ENCODE peak calls at places on chromosomes 6 and 20, in four cellular contexts. O, I, P and H are unnamed samples. For H3K36me3, the result is how much of the 10 kb centered on the place peaks cover.

GRCh38 chr6:119129148-119129967 is 50.9 kb upstream of the FAM184A start:
- DNase-seq in O (peak), P (no peak), I (peak), H (no peak)

GRCh38 chr6:81834141-81834621 is 81.7 kb upstream of the TENT5A start:
- DNase-seq in P (no peak), I (peak), O (peak), H (no peak)

GRCh38 chr20:19952392-19952791 is 64.8 kb upstream of the NAA20 start:
- DNase-seq in P (no peak), O (no peak), I (no peak), H (no peak)

GRCh38 chr20:37347891-37348642 is 2.1 kb downstream of the SRC start:
- DNase-seq in I (no peak), O (no peak), P (no peak), H (no peak)

GRCh38 chr6:98832282-98833100 is 1.9 kb upstream of the POU3F2 start:
- DNase-seq in P (no peak), O (peak), I (peak), H (no peak)

GRCh38 chr6:125918681-125919566 is 37.6 kb upstream of the HINT3 start:
- DNase-seq in I (peak), O (peak), P (peak), H (peak)

GRCh38 chr20:49452011-49452482 is 30.4 kb downstream of the KCNB1 start:
- DNase-seq in O (no peak), I (peak), P (no peak), H (no peak)

GRCh38 chr6:158231551-158232444 is 63.6 kb downstream of the GTF2H5 start:
- DNase-seq in P (peak), I (peak), O (peak), H (peak)

GRCh38 chr6:32102255-32102654 is 6.9 kb downstream of the TNXB start:
- DNase-seq in O (no peak), P (no peak), I (no peak), H (no peak)

GRCh38 chr6:35154262-35154661 is 13.1 kb upstream of the TCP11 start:
- DNase-seq in O (no peak), I (no peak), P (no peak), H (no peak)

GRCh38 chr6:1496836-1497592 is 107.6 kb downstream of the FOXF2 start:
- DNase-seq in I (no peak), O (no peak), P (no peak), H (no peak)

GRCh38 chr6:25370175-25371036 is 91.2 kb downstream of the CARMIL1 start:
- DNase-seq in P (no peak), O (no peak), I (no peak), H (no peak)

DNA sequence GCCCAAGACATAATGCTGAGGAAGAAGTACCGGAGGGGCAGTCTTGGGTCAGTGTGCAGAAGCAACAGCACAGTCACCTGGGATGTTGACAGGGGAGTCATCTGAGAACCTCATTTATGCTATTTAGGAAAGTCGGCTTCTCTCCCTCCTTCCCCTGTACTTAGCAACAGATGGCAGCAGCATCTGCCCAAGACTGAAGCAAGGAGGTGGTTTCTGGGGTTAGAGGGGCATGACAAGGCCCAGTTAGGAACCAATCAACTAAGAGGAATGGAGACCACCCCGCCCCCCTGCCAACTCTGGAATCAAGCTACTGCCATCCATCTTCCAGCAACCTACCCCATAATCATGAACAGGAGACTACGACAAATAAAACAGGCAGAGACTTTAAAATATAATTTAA is 21.7 kb downstream of the RIPK1 start:
- DNase-seq in P (no peak), I (no peak), O (no peak), H (no peak)
- H3K4me3 ChIP-seq in P (no peak), I (no peak), O (no peak), H (no peak)

GRCh38 chr6:14129572-14129971 is 12.0 kb downstream of the CD83 start:
- DNase-seq in I (peak), P (peak), O (peak), H (peak)
- H3K36me3 ChIP-seq in I (under half), P (under half), O (under half), H (under half)

GRCh38 chr6:54860739-54861138 is 14.2 kb downstream of the FAM83B start:
- DNase-seq in O (peak), I (no peak), P (no peak), H (no peak)

GRCh38 chr6:54864272-54864671 is 17.7 kb downstream of the FAM83B start:
- DNase-seq in I (no peak), O (no peak), P (no peak), H (no peak)

GRCh38 chr6:54856137-54856536 is 9.6 kb downstream of the FAM83B start:
- DNase-seq in O (no peak), I (no peak), P (no peak), H (no peak)

GRCh38 chr6:54861846-54862616 is 15.5 kb downstream of the FAM83B start:
- DNase-seq in O (no peak), I (no peak), P (no peak), H (no peak)

GRCh38 chr6:54860132-54860531 is 13.6 kb downstream of the FAM83B start:
- DNase-seq in P (no peak), I (no peak), O (no peak), H (no peak)
- H3K27ac ChIP-seq in P (no peak), I (no peak), O (no peak), H (no peak)

GRCh38 chr6:28542440-28543293 is 17.0 kb downstream of the GPX5 start:
- DNase-seq in I (peak), O (peak), P (no peak), H (no peak)

GRCh38 chr6:28545955-28546354 is 20.3 kb downstream of the GPX5 start:
- DNase-seq in O (no peak), I (no peak), P (no peak), H (no peak)

GRCh38 chr6:28544211-28544610 is 18.5 kb downstream of the GPX5 start:
- DNase-seq in O (no peak), P (no peak), I (no peak), H (no peak)

GRCh38 chr6:28543671-28544131 is 18.0 kb downstream of the GPX5 start:
- DNase-seq in O (no peak), P (no peak), I (no peak), H (no peak)

GRCh38 chr6:28541996-28542395 is 16.3 kb downstream of the GPX5 start:
- DNase-seq in P (no peak), O (no peak), I (no peak), H (no peak)
- H3K4me3 ChIP-seq in P (no peak), O (no peak), I (peak), H (no peak)

GRCh38 chr20:35116258-35116657 is 23.7 kb upstream of the TRPC4AP start:
- DNase-seq in I (no peak), O (no peak), P (no peak), H (no peak)
- H3K36me3 ChIP-seq in I (half or more), O (under half), P (under half), H (half or more)

GRCh38 chr20:53949319-53949839 is 121.0 kb downstream of the BCAS1 start:
- DNase-seq in O (peak), P (peak), I (peak), H (no peak)
- H3K27ac ChIP-seq in O (peak), P (no peak), I (no peak), H (no peak)